ENCODE peak calls at places on chromosomes 11 and 22, in ten cellular contexts. J is GM19239, P is NCI-H1105 treated with DMSO at 0.1 percent for 48 hours, L is coronary artery, B is astrocyte of the spinal cord, S is endodermal cell, E is amniotic epithelial cell, H is iris pigment epithelial cell, K is HepG2, A is putamen. W is an unnamed sample.

GRCh38 chr11:1741741-1742140 is 8.7 kb downstream of the IFITM10 start:
- DNase-seq in J (no peak), H (no peak), B (no peak), L (no peak), S (no peak), E (no peak), P (no peak), K (no peak), A (no peak), W (no peak)

GRCh38 chr11:85759915-85760314 is 51.0 kb downstream of the SYTL2 start:
- DNase-seq in J (no peak), P (no peak), B (peak; percentile 90), L (no peak), S (no peak), H (peak; percentile 86), K (no peak), A (no peak), E (peak; percentile 87), W (no peak)

GRCh38 chr22:20783844-20784723 is 10.2 kb downstream of the SERPIND1 start:
- DNase-seq in K (peak; percentile 70), L (no peak), E (peak; percentile 64), J (peak; percentile 53), S (peak; percentile 83), H (peak; percentile 75), A (peak; percentile 43), B (peak; percentile 70), P (peak; percentile 26), W (peak; percentile 30)

GRCh38 chr11:67177399-67178281 is 58.6 kb downstream of the KDM2A start:
- DNase-seq in J (no peak), S (no peak), K (no peak), E (no peak), H (no peak), P (no peak), L (no peak), B (no peak), A (no peak), W (no peak)

GRCh38 chr11:119284344-119285157 is 32.4 kb downstream of the MCAM start:
- DNase-seq in P (peak; percentile 62), S (no peak), K (peak; percentile 34), H (peak; percentile 37), L (no peak), A (no peak), B (peak; percentile 55), E (peak; percentile 46), J (peak; percentile 36), W (peak; percentile 70)

GRCh38 chr22:23828800-23829680 is 9.8 kb downstream of the DERL3 start:
- DNase-seq in A (no peak), E (no peak), L (no peak), J (no peak), P (no peak), H (no peak), B (no peak), S (no peak), K (no peak), W (no peak)

GRCh38 chr11:57646221-57646620 is 3.5 kb downstream of the YPEL4 start:
- DNase-seq in H (no peak), P (no peak), E (no peak), B (no peak), K (no peak), S (peak; percentile 63), A (no peak), J (no peak), L (no peak), W (no peak)

GRCh38 chr11:107789767-107790166 is 68.8 kb downstream of the SLC35F2 start:
- DNase-seq in E (no peak), A (no peak), K (no peak), L (no peak), J (no peak), H (no peak), B (no peak), S (no peak), P (no peak), W (no peak)

GRCh38 chr11:299081-299891 is at the start of gene IFITM5:
- DNase-seq in J (no peak), E (no peak), P (no peak), B (no peak), H (no peak), K (no peak), L (no peak), A (no peak), S (no peak), W (no peak)

GRCh38 chr11:113895367-113896155 is 9.0 kb upstream of the HTR3B start:
- DNase-seq in E (no peak), H (no peak), P (no peak), B (peak; percentile 0), S (peak; percentile 62), L (no peak), A (no peak), K (no peak), J (no peak), W (no peak)

GRCh38 chr11:129950319-129951034 is 52.2 kb downstream of the PRDM10 start:
- DNase-seq in K (no peak), P (no peak), J (no peak), B (peak; percentile 34), L (no peak), S (no peak), E (peak; percentile 89), A (peak; percentile 43), H (peak; percentile 79), W (no peak)

GRCh38 chr11:102476812-102477211 is 24.2 kb upstream of the TMEM123 start:
- DNase-seq in S (no peak), J (no peak), P (peak; percentile 9), L (no peak), A (no peak), B (no peak), E (peak; percentile 15), H (peak; percentile 47), K (peak; percentile 95), W (peak; percentile 17)

GRCh38 chr11:31509017-31509411 is 408 bp downstream of the IMMP1L start:
- DNase-seq in E (peak; percentile 3), L (no peak), P (peak; percentile 33), B (no peak), K (peak; percentile 6), A (no peak), H (peak; percentile 7), J (no peak), S (no peak), W (no peak)

GRCh38 chr11:72522186-72522585 is 87.9 kb upstream of the CLPB start:
- DNase-seq in J (no peak), H (no peak), B (no peak), K (no peak), P (no peak), L (no peak), A (no peak), S (no peak), E (no peak), W (no peak)